ENCODE peak calls at places on chromosomes 2 and 18, in nine cellular contexts. G, B, D, A, E, W, P, I and F are unnamed samples.

GRCh38 chr2:3503483-3503882 is 15.8 kb downstream of the ADI1 start:
- DNase-seq in G (no peak), B (no peak), D (no peak), A (no peak), E (no peak), W (no peak), P (no peak), I (no peak), F (no peak)

GRCh38 chr2:200306969-200307811 is 697 bp downstream of the SPATS2L start:
- DNase-seq in G (no peak), B (peak), D (peak), A (peak), E (no peak), W (no peak), P (no peak), I (peak), F (peak)

GRCh38 chr2:195363496-195363895 is 293.5 kb upstream of the SLC39A10 start:
- DNase-seq in G (no peak), B (no peak), D (no peak), A (no peak), E (no peak), W (no peak), P (no peak), I (no peak), F (no peak)

GRCh38 chr2:98556634-98557033 is 51.7 kb downstream of the COA5 start:
- DNase-seq in G (peak), B (no peak), D (no peak), A (no peak), E (no peak), W (no peak), P (no peak), I (no peak), F (no peak)

GRCh38 chr18:40159141-40160017 is 1795.7 kb upstream of the PIK3C3 start:
- DNase-seq in G (no peak), B (no peak), D (peak), A (peak), E (no peak), W (no peak), P (no peak), I (no peak), F (peak)

GRCh38 chr2:127048618-127048935 is 58.4 kb downstream of the BIN1 start:
- DNase-seq in G (no peak), B (no peak), D (no peak), A (no peak), E (no peak), W (no peak), P (no peak), I (no peak), F (no peak)

GRCh38 chr2:238787507-238787906 is 60.4 kb upstream of the TWIST2 start:
- DNase-seq in G (no peak), B (no peak), D (no peak), A (no peak), E (no peak), W (no peak), P (no peak), I (no peak), F (no peak)

GRCh38 chr2:135086222-135086621 is 34.1 kb downstream of the RAB3GAP1 start:
- DNase-seq in G (no peak), B (no peak), D (no peak), A (no peak), E (no peak), W (no peak), P (no peak), I (no peak), F (no peak)

GRCh38 chr18:45688834-45689233 is 35.1 kb upstream of the SLC14A1 start:
- DNase-seq in G (no peak), B (peak), D (no peak), A (no peak), E (no peak), W (no peak), P (no peak), I (peak), F (no peak)

GRCh38 chr18:11149441-11150270 is at the start of gene PIEZO2:
- DNase-seq in G (no peak), B (no peak), D (peak), A (peak), E (peak), W (no peak), P (no peak), I (no peak), F (no peak)

GRCh38 chr2:217434183-217434620 is 568.6 kb downstream of the TNS1 start:
- DNase-seq in G (no peak), B (no peak), D (peak), A (peak), E (peak), W (peak), P (peak), I (no peak), F (peak)

GRCh38 chr2:156565066-156565710 is 129.0 kb downstream of the GPD2 start:
- DNase-seq in G (no peak), B (no peak), D (no peak), A (peak), E (no peak), W (no peak), P (no peak), I (no peak), F (no peak)

GRCh38 chr18:55405655-55406373 is 182.2 kb downstream of the TCF4 start:
- DNase-seq in G (no peak), B (no peak), D (peak), A (peak), E (no peak), W (peak), P (no peak), I (no peak), F (peak)

GRCh38 chr2:128318776-128319456 is at the start of gene HS6ST1:
- DNase-seq in G (peak), B (peak), D (peak), A (peak), E (peak), W (no peak), P (peak), I (peak), F (peak)

GRCh38 chr18:58189008-58189407 is 145.0 kb downstream of the NEDD4L start:
- DNase-seq in G (no peak), B (no peak), D (no peak), A (no peak), E (no peak), W (peak), P (no peak), I (no peak), F (peak)

GRCh38 chr2:12816379-12817306 is 99.9 kb downstream of the TRIB2 start:
- DNase-seq in G (no peak), B (no peak), D (no peak), A (no peak), E (no peak), W (no peak), P (no peak), I (peak), F (no peak)

GRCh38 chr2:239457586-239458445 is 57.0 kb upstream of the HDAC4 start:
- DNase-seq in G (no peak), B (no peak), D (no peak), A (no peak), E (no peak), W (no peak), P (peak), I (no peak), F (no peak)

GRCh38 chr2:19140463-19141208 is 217.8 kb downstream of the OSR1 start:
- DNase-seq in G (no peak), B (no peak), D (peak), A (peak), E (no peak), W (peak), P (no peak), I (no peak), F (no peak)

GRCh38 chr2:120703330-120703994 is 32.2 kb upstream of the GLI2 start:
- DNase-seq in G (no peak), B (no peak), D (peak), A (no peak), E (no peak), W (no peak), P (no peak), I (no peak), F (no peak)

GRCh38 chr2:121303531-121304263 is 18.7 kb upstream of the TFCP2L1 start:
- DNase-seq in G (no peak), B (no peak), D (no peak), A (no peak), E (no peak), W (no peak), P (no peak), I (no peak), F (no peak)

GRCh38 chr18:68418881-68419280 is 296.0 kb downstream of the TMX3 start:
- DNase-seq in G (no peak), B (no peak), D (peak), A (no peak), E (no peak), W (no peak), P (no peak), I (no peak), F (no peak)

GRCh38 chr2:240952496-240953246 is 45.7 kb upstream of the SNED1 start:
- DNase-seq in G (no peak), B (no peak), D (no peak), A (no peak), E (no peak), W (no peak), P (peak), I (no peak), F (peak)

GRCh38 chr2:128496700-128497099 is 178.0 kb upstream of the HS6ST1 start:
- DNase-seq in G (no peak), B (no peak), D (no peak), A (no peak), E (no peak), W (no peak), P (no peak), I (no peak), F (no peak)

GRCh38 chr18:48142353-48142752 is 211.9 kb upstream of the SMAD2 start:
- DNase-seq in G (no peak), B (no peak), D (no peak), A (no peak), E (no peak), W (no peak), P (no peak), I (no peak), F (no peak)

GRCh38 chr2:151162185-151162584 is 99.5 kb downstream of the RBM43 start:
- DNase-seq in G (no peak), B (no peak), D (peak), A (peak), E (no peak), W (no peak), P (no peak), I (no peak), F (no peak)